ENCODE peak calls at places on chromosomes 13 and 19, in five cellular contexts. One of them, this sample, is unnamed.

GRCh38 chr19:55638864-55639359 is 1.9 kb upstream of the ZNF580 start:
- DNase-seq in K562: no peak
- DNase-seq in HepG2: peak; percentile 66
- DNase-seq in H1: peak; percentile 72
- DNase-seq in GM12891: no peak
- DNase-seq in this sample: no peak

GRCh38 chr19:32373614-32374295 is 28.3 kb downstream of the ZNF507 start:
- DNase-seq in K562: peak; percentile 55
- DNase-seq in HepG2: peak; percentile 100
- DNase-seq in H1: no peak
- DNase-seq in GM12891: no peak
- DNase-seq in this sample: no peak

GRCh38 chr13:39967199-39967959 is 311.9 kb downstream of the COG6 start:
- DNase-seq in K562: no peak
- DNase-seq in HepG2: no peak
- DNase-seq in H1: no peak
- DNase-seq in GM12891: no peak
- DNase-seq in this sample: no peak

GRCh38 chr13:53068841-53069520 is 40.4 kb downstream of the OLFM4 start:
- DNase-seq in K562: no peak
- DNase-seq in HepG2: no peak
- DNase-seq in H1: no peak
- DNase-seq in GM12891: no peak
- DNase-seq in this sample: no peak

GRCh38 chr13:45873491-45874360 is 22.2 kb upstream of the SIAH3 start:
- DNase-seq in K562: no peak
- DNase-seq in HepG2: peak; percentile 5
- DNase-seq in H1: no peak
- DNase-seq in GM12891: no peak
- DNase-seq in this sample: no peak

GRCh38 chr13:32752997-32753606 is 166.8 kb downstream of the PDS5B start:
- DNase-seq in K562: no peak
- DNase-seq in HepG2: no peak
- DNase-seq in H1: no peak
- DNase-seq in GM12891: no peak
- DNase-seq in this sample: no peak

GRCh38 chr13:20193924-20194631 is 1.3 kb upstream of the GJB2 start:
- DNase-seq in K562: no peak
- DNase-seq in HepG2: no peak
- DNase-seq in H1: no peak
- DNase-seq in GM12891: no peak
- DNase-seq in this sample: no peak

GRCh38 chr13:99984134-99984462 is 2.5 kb downstream of the ZIC2 start:
- DNase-seq in K562: no peak
- DNase-seq in HepG2: no peak
- DNase-seq in H1: peak; percentile 40
- DNase-seq in GM12891: no peak
- DNase-seq in this sample: no peak

GRCh38 chr19:16070366-16070990 is 5.8 kb upstream of the TPM4 start:
- DNase-seq in K562: peak; percentile 56
- DNase-seq in HepG2: peak; percentile 84
- DNase-seq in H1: no peak
- DNase-seq in GM12891: peak; percentile 73
- DNase-seq in this sample: peak; percentile 80

GRCh38 chr13:33743438-33744368 is 74.2 kb upstream of the RFC3 start:
- DNase-seq in K562: no peak
- DNase-seq in HepG2: peak; percentile 10
- DNase-seq in H1: no peak
- DNase-seq in GM12891: no peak
- DNase-seq in this sample: no peak

GRCh38 chr13:78138756-78139155 is 220.1 kb upstream of the EDNRB start:
- DNase-seq in K562: no peak
- DNase-seq in HepG2: peak; percentile 18
- DNase-seq in H1: no peak
- DNase-seq in GM12891: no peak
- DNase-seq in this sample: no peak

GRCh38 chr13:110644892-110645521 is 29.7 kb downstream of the NAXD start:
- DNase-seq in K562: no peak
- DNase-seq in HepG2: no peak
- DNase-seq in H1: peak; percentile 82
- DNase-seq in GM12891: peak; percentile 74
- DNase-seq in this sample: peak; percentile 53

GRCh38 chr19:47190167-47190727 is 40.8 kb downstream of the BBC3 start:
- DNase-seq in K562: peak; percentile 37
- DNase-seq in HepG2: peak; percentile 96
- DNase-seq in H1: no peak
- DNase-seq in GM12891: no peak
- DNase-seq in this sample: no peak

GRCh38 chr19:5131866-5132561 is 163.1 kb downstream of the KDM4B start:
- DNase-seq in K562: no peak
- DNase-seq in HepG2: no peak
- DNase-seq in H1: no peak
- DNase-seq in GM12891: peak; percentile 64
- DNase-seq in this sample: peak; percentile 51

GRCh38 chr19:55261671-55262126 is 2.9 kb upstream of the PPP6R1 start:
- DNase-seq in K562: no peak
- DNase-seq in HepG2: no peak
- DNase-seq in H1: peak; percentile 58
- DNase-seq in GM12891: no peak
- DNase-seq in this sample: no peak

GRCh38 chr13:22014469-22014868 is 343.6 kb downstream of the FGF9 start:
- DNase-seq in K562: no peak
- DNase-seq in HepG2: no peak
- DNase-seq in H1: no peak
- DNase-seq in GM12891: no peak
- DNase-seq in this sample: no peak

GRCh38 chr13:54449922-54450321 is 1421.3 kb downstream of the OLFM4 start:
- DNase-seq in K562: no peak
- DNase-seq in HepG2: no peak
- DNase-seq in H1: no peak
- DNase-seq in GM12891: no peak
- DNase-seq in this sample: no peak

GRCh38 chr19:16371540-16371986 is 46.9 kb downstream of the KLF2 start:
- DNase-seq in K562: peak; percentile 83
- DNase-seq in HepG2: no peak
- DNase-seq in H1: no peak
- DNase-seq in GM12891: peak; percentile 67
- DNase-seq in this sample: peak; percentile 71

GRCh38 chr13:30816733-30817132 is 81.4 kb downstream of the ALOX5AP start:
- DNase-seq in K562: no peak
- DNase-seq in HepG2: no peak
- DNase-seq in H1: no peak
- DNase-seq in GM12891: no peak
- DNase-seq in this sample: no peak

GRCh38 chr13:37187611-37188010 is 82.1 kb upstream of the CSNK1A1L start:
- DNase-seq in K562: no peak
- DNase-seq in HepG2: no peak
- DNase-seq in H1: no peak
- DNase-seq in GM12891: no peak
- DNase-seq in this sample: no peak

GRCh38 chr19:50427997-50428425 is 4.7 kb upstream of the MYBPC2 start:
- DNase-seq in K562: no peak
- DNase-seq in HepG2: no peak
- DNase-seq in H1: peak; percentile 84
- DNase-seq in GM12891: no peak
- DNase-seq in this sample: no peak

GRCh38 chr19:23403024-23403423 is 7.8 kb upstream of the ZNF91 start:
- DNase-seq in K562: no peak
- DNase-seq in HepG2: no peak
- DNase-seq in H1: no peak
- DNase-seq in GM12891: no peak
- DNase-seq in this sample: no peak

GRCh38 chr13:47397739-47398138 is 500.9 kb upstream of the HTR2A start:
- DNase-seq in K562: no peak
- DNase-seq in HepG2: no peak
- DNase-seq in H1: no peak
- DNase-seq in GM12891: no peak
- DNase-seq in this sample: no peak

GRCh38 chr19:55838906-55839305 is 2.6 kb downstream of the NLRP4 start:
- DNase-seq in K562: no peak
- DNase-seq in HepG2: no peak
- DNase-seq in H1: no peak
- DNase-seq in GM12891: no peak
- DNase-seq in this sample: no peak

GRCh38 chr13:78603240-78603947 is at the start of gene POU4F1:
- DNase-seq in K562: peak; percentile 92
- DNase-seq in HepG2: peak; percentile 72
- DNase-seq in H1: peak; percentile 90
- DNase-seq in GM12891: peak; percentile 80
- DNase-seq in this sample: peak; percentile 65

GRCh38 chr19:34310494-34310981 is 54.5 kb upstream of the GPI start:
- DNase-seq in K562: no peak
- DNase-seq in HepG2: no peak
- DNase-seq in H1: no peak
- DNase-seq in GM12891: no peak
- DNase-seq in this sample: no peak

DNA sequence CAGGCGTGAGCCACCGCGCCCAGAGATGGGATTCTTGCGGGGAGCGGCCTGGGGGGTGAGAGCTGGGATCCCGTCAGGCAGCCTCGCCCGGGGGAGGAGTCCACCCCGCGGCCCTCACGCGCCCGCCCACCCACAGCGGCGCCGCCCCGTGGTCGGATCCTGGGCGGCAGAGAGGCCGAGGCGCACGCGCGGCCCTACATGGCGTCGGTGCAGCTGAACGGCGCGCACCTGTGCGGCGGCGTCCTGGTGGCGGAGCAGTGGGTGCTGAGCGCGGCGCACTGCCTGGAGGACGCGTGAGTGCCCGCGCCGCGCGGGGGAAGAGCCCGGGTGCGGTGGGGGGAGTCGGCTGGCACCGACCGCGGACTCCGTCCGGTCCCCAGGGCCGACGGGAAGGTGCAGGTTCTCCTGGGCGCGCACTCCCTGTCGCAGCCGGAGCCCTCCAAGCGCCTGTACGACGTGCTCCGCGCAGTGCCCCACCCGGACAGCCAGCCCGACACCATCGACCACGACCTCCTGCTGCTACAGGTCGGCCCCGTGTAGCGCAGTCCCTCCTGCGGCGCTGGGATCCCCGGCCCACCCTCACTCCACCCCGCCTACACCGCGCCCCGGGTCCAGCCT is 1.1 kb downstream of the CFD start:
- DNase-seq in K562: peak; percentile 91
- DNase-seq in HepG2: peak; percentile 53
- DNase-seq in H1: no peak
- DNase-seq in GM12891: peak; percentile 84
- DNase-seq in this sample: no peak
- TF ChIP-seq POLR2A in K562: peak; percentile 81
- TF ChIP-seq POLR2A in HepG2: peak; percentile 61
- TF ChIP-seq POLR2A in H1: no peak
- TF ChIP-seq POLR2A in GM12891: no peak
- TF ChIP-seq POLR2A in this sample: no peak

GRCh38 chr19:6273701-6274601 is 5.8 kb downstream of the MLLT1 start:
- DNase-seq in K562: peak; percentile 37
- DNase-seq in HepG2: peak; percentile 89
- DNase-seq in H1: no peak
- DNase-seq in GM12891: no peak
- DNase-seq in this sample: no peak

GRCh38 chr19:6278051-6278450 is 1.7 kb downstream of the MLLT1 start:
- DNase-seq in K562: no peak
- DNase-seq in HepG2: no peak
- DNase-seq in H1: no peak
- DNase-seq in GM12891: no peak
- DNase-seq in this sample: no peak

GRCh38 chr19:6274756-6275155 is 5.0 kb downstream of the MLLT1 start:
- DNase-seq in K562: no peak
- DNase-seq in HepG2: no peak
- DNase-seq in H1: no peak
- DNase-seq in GM12891: no peak
- DNase-seq in this sample: no peak

GRCh38 chr19:6275170-6275744 is 4.5 kb downstream of the MLLT1 start:
- DNase-seq in K562: no peak
- DNase-seq in HepG2: no peak
- DNase-seq in H1: no peak
- DNase-seq in GM12891: no peak
- DNase-seq in this sample: no peak

GRCh38 chr19:6276447-6276846 is 3.3 kb downstream of the MLLT1 start:
- DNase-seq in K562: peak; percentile 75
- DNase-seq in HepG2: no peak
- DNase-seq in H1: no peak
- DNase-seq in GM12891: no peak
- DNase-seq in this sample: no peak
- TF ChIP-seq POLR2AphosphoS5 in K562: no peak
- TF ChIP-seq POLR2AphosphoS5 in HepG2: no peak
- TF ChIP-seq POLR2AphosphoS5 in H1: no peak
- TF ChIP-seq POLR2AphosphoS5 in GM12891: no peak
- TF ChIP-seq POLR2AphosphoS5 in this sample: no peak

DNA sequence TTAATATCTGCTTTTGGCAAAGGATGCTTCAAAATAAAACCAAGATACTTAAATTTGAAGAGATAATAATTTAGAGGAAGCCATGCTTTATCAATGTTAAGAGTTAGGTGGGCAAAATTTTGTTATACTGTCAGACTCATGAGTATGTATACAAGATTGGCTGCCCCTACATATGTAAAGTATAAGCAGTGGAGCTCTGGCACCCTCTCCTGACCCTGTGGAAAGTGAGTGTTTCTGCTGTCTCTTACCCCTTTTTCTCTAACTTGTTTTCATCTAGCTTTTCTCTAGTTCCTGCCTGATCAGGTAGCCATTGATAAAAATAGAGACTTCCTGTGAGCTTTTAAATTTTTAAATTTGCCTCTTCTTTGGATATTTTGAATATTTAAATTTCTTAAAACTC is 710.9 kb upstream of the SPRY2 start:
- DNase-seq in K562: no peak
- DNase-seq in HepG2: no peak
- DNase-seq in H1: no peak
- DNase-seq in GM12891: no peak
- DNase-seq in this sample: no peak
- TF ChIP-seq TAF1 in K562: no peak
- TF ChIP-seq TAF1 in HepG2: no peak
- TF ChIP-seq TAF1 in H1: no peak
- TF ChIP-seq TAF1 in GM12891: no peak
- TF ChIP-seq TAF1 in this sample: no peak

GRCh38 chr13:97429681-97430081 is 4.3 kb upstream of the RAP2A start:
- DNase-seq in K562: no peak
- DNase-seq in HepG2: no peak
- DNase-seq in H1: no peak
- DNase-seq in GM12891: no peak
- DNase-seq in this sample: no peak
- TF ChIP-seq POLR2A in K562: no peak
- TF ChIP-seq POLR2A in HepG2: no peak
- TF ChIP-seq POLR2A in H1: no peak
- TF ChIP-seq POLR2A in GM12891: no peak
- TF ChIP-seq POLR2A in this sample: no peak

GRCh38 chr19:7516281-7516862 is 469 bp downstream of the ZNF358 start:
- DNase-seq in K562: no peak
- DNase-seq in HepG2: no peak
- DNase-seq in H1: peak; percentile 51
- DNase-seq in GM12891: no peak
- DNase-seq in this sample: no peak
- TF ChIP-seq POLR2AphosphoS5 in K562: no peak
- TF ChIP-seq POLR2AphosphoS5 in HepG2: no peak
- TF ChIP-seq POLR2AphosphoS5 in H1: no peak
- TF ChIP-seq POLR2AphosphoS5 in GM12891: no peak
- TF ChIP-seq POLR2AphosphoS5 in this sample: no peak

This sample was measured in GM12892.